ENCODE peak calls at places on chromosomes 4 and X, in four cellular contexts. I is IMR-90, Q is mesendoderm, B is H1. D is an unnamed sample.

GRCh38 chrX:125646195-125646594 is 326.5 kb downstream of the TEX13C start:
- DNase-seq in Q (no peak), B (no peak), I (no peak), D (no peak)

GRCh38 chr4:153573881-153574807 is 108.0 kb downstream of the TMEM131L start:
- DNase-seq in B (no peak), I (peak; percentile 88), Q (peak; percentile 39), D (no peak)

GRCh38 chr4:163540977-163541376 is 46.5 kb downstream of the TMA16 start:
- DNase-seq in I (peak; percentile 95), Q (no peak), B (no peak), D (no peak)

GRCh38 chr4:158799856-158800255 is 31.0 kb downstream of the FNIP2 start:
- DNase-seq in Q (peak; percentile 54), I (no peak), B (no peak), D (no peak)

GRCh38 chrX:137707348-137707747 is 141.4 kb downstream of the ZIC3 start:
- DNase-seq in I (no peak), B (no peak), Q (no peak), D (no peak)

GRCh38 chrX:53089224-53089842 is 4.6 kb upstream of the KANTR start:
- DNase-seq in B (no peak), I (peak; percentile 68), Q (peak; percentile 64), D (no peak)

GRCh38 chrX:131548994-131549393 is 5.1 kb downstream of the OR13H1 start:
- DNase-seq in Q (no peak), B (no peak), I (no peak), D (no peak)

GRCh38 chr4:8216443-8217245 is 17.6 kb downstream of the SH3TC1 start:
- DNase-seq in B (no peak), Q (no peak), I (no peak), D (no peak)

GRCh38 chr4:22686156-22686555 is 6.6 kb upstream of the GBA3 start:
- DNase-seq in Q (no peak), I (no peak), B (no peak), D (no peak)

GRCh38 chrX:103488332-103488731 is 31.0 kb downstream of the RAB40A start:
- DNase-seq in B (no peak), Q (peak; percentile 28), I (no peak), D (no peak)

GRCh38 chr4:15455290-15455689 is 14.4 kb upstream of the CC2D2A start:
- DNase-seq in B (no peak), Q (no peak), I (peak; percentile 50), D (no peak)

GRCh38 chr4:134634301-134634700 is 432.7 kb upstream of the PABPC4L start:
- DNase-seq in B (no peak), I (no peak), Q (no peak), D (no peak)
- H4K8ac ChIP-seq in B (no peak overlapping the region), I (no peak overlapping the region), Q (no peak overlapping the region), D (no peak overlapping the region)

GRCh38 chrX:1741828-1742394 is 127.1 kb downstream of the ASMT start:
- DNase-seq in I (no peak), B (no peak), Q (no peak), D (no peak)
- H4K5ac ChIP-seq in I (no peak overlapping the region), B (no peak overlapping the region), Q (no peak overlapping the region), D (no peak overlapping the region)

GRCh38 chr4:130563891-130564418 is 1468.0 kb downstream of the C4orf33 start:
- DNase-seq in I (no peak), Q (no peak), B (no peak), D (no peak)
- H3K9ac ChIP-seq in I (no peak overlapping the region), Q (no peak overlapping the region), B (no peak overlapping the region), D (no peak overlapping the region)

GRCh38 chr4:88452941-88453340 is 4.0 kb upstream of the HERC5 start:
- DNase-seq in Q (no peak), B (no peak), I (no peak), D (no peak)

GRCh38 chr4:88456757-88457306 is at the start of gene HERC5:
- DNase-seq in Q (peak; percentile 98), B (peak; percentile 90), I (peak; percentile 81), D (peak; percentile 97)

GRCh38 chr4:88458091-88458740 is 1.3 kb downstream of the HERC5 start:
- DNase-seq in Q (no peak), B (no peak), I (no peak), D (no peak)

DNA sequence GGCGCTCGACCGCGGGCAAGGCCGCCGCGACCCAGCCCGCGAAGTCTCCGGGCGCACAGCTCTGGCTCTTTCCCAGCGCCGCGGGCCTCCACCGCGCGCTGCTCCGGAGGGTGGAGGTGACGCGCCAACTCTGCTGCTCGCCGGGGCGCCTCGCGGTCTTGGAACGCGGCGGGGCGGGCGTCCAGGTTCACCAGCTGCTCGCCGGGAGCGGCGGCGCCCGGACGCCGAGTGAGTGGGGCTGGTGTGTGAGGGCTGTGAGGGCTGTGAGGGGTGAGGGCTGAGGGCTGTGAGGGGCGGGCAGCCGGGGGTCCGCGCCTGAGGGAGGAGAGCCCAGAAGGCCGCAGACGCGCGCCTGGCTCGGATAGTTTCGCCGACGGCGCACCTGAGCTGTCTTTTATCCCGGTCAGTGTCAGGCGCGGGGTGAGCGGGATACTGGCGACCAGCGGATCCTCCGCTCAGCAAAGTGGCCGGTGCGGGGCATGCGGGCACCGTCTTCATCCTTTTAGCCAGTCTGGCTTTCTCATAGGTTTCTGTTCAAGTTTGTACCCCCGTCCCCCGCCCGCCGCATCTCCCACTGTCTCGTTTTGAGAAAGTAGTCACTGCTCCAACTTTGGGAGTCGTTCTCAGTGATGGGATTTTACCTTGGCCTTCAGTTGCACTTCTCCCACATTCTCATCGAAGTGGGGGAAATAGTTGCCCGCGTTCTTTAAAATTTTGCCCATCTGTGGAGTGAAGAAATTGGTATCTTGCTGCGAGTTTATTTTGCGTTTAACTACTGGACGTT is 580 bp downstream of the HERC5 start:
- DNase-seq in I (no peak), B (no peak), Q (peak; percentile 57), D (peak; percentile 64)
- H4K8ac ChIP-seq in I (no peak overlapping the region), B (peak overlapping the region; percentile 86), Q (no peak overlapping the region), D (no peak overlapping the region)

GRCh38 chr4:66750273-66750672 is 795.0 kb downstream of the CENPC start:
- DNase-seq in I (no peak), Q (no peak), B (no peak), D (no peak)
- H4K5ac ChIP-seq in I (no peak overlapping the region), Q (no peak overlapping the region), B (no peak overlapping the region), D (no peak overlapping the region)

GRCh38 chr4:6943870-6944195 is 34.2 kb downstream of the TBC1D14 start:
- DNase-seq in I (no peak), B (no peak), Q (no peak), D (no peak)

GRCh38 chr4:6941796-6942195 is 32.2 kb downstream of the TBC1D14 start:
- DNase-seq in B (no peak), Q (no peak), I (no peak), D (no peak)

GRCh38 chr4:6942238-6942800 is 32.7 kb downstream of the TBC1D14 start:
- DNase-seq in B (no peak), I (peak; percentile 98), Q (peak; percentile 49), D (no peak)

GRCh38 chr4:6944311-6945051 is 34.9 kb downstream of the TBC1D14 start:
- DNase-seq in Q (no peak), B (no peak), I (no peak), D (no peak)

DNA sequence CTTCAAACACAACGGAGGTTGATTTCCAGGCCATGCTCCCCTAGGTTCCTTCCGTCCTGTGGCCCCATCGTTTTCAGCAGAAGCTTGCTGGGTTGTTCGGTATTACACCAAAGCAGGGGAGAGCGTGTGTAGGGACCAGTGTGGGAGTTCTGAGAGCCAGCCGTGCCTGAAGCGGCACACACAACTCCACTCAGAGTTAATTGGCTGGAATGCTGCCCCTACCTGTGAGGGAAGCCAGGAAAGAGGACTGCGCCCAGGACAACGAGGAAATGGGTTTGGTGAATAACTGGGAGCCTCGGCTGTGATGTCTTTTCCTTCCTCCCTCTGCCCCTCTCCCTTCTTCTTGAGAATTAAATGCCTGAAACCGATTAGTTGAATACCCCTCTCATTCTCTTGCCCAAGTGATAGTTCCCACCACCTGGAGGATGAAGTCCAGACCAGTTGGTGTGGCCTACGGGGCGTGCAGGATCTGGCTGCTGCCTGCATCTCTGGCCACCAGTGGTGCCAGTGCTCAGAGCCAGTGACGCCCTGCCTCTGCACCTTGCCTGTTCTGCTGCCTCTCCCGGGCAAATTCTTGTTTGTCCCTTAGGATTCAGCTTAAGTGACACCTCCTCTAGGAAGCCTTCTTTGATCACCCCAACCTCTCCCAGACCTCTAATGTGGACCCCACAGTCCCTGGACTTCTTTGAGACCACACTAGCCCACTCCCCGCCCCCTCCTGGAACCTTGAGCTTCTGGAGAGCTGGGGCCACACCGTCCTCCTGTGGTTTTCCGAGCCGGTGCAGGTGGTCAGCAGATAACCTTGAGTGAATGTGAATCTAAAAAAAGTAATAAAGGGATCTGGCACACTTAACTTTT is 33.6 kb downstream of the TBC1D14 start:
- DNase-seq in B (no peak), I (no peak), Q (peak; percentile 65), D (no peak)
- H3K9ac ChIP-seq in B (no peak overlapping the region), I (peak overlapping the region; percentile 72), Q (peak overlapping the region; percentile 4), D (no peak overlapping the region)

GRCh38 chr4:3494501-3494900 is 31.4 kb downstream of the DOK7 start:
- DNase-seq in B (no peak), Q (no peak), I (no peak), D (no peak)

GRCh38 chr4:3495341-3495975 is 32.4 kb downstream of the DOK7 start:
- DNase-seq in Q (no peak), I (no peak), B (no peak), D (no peak)

GRCh38 chr4:3491681-3492405 is 28.7 kb downstream of the DOK7 start:
- DNase-seq in Q (peak; percentile 56), I (peak; percentile 55), B (no peak), D (no peak)

GRCh38 chr4:3493720-3494492 is 30.8 kb downstream of the DOK7 start:
- DNase-seq in B (no peak), I (no peak), Q (peak; percentile 22), D (no peak)

DNA sequence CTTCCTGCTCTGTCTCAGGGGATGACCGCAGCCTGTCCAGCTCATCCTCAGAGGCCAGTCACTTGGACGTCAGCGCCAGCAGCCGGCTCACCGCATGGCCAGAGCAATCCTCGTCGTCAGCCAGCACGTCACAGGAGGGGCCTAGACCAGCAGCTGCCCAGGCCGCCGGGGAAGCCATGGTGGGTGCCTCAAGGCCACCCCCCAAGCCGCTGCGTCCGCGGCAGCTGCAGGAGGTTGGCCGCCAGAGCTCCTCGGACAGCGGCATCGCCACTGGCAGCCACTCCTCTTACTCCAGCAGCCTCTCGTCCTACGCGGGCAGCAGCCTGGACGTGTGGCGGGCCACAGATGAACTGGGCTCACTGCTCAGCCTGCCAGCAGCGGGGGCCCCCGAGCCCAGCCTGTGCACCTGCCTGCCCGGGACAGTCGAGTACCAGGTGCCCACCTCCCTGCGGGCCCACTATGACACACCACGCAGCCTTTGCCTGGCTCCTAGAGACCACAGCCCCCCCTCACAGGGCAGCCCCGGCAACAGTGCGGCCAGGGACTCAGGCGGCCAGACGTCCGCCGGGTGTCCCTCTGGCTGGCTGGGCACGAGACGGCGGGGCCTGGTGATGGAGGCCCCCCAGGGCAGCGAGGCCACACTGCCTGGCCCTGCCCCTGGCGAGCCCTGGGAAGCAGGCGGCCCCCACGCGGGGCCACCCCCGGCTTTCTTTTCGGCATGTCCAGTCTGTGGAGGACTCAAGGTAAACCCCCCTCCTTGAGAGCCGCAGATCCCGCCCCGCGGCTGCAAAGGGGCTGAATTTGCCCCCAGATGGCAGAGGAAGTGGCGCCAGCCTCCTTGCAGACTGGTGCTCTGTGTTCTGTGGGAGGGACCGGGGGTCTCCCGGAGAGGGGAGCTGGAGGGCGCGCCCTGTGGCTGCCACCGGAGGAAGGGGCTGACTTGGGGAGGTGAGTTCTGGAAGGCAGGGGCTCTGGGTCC is 29.9 kb downstream of the DOK7 start:
- DNase-seq in I (peak; percentile 52), Q (no peak), B (no peak), D (no peak)
- H4K8ac ChIP-seq in I (no peak overlapping the region), Q (no peak overlapping the region), B (no peak overlapping the region), D (no peak overlapping the region)

GRCh38 chr4:155433636-155434360 is 57.0 kb upstream of the MAP9 start:
- DNase-seq in Q (no peak), B (no peak), I (peak; percentile 74), D (no peak)
- H4K5ac ChIP-seq in Q (no peak overlapping the region), B (no peak overlapping the region), I (no peak overlapping the region), D (no peak overlapping the region)

D was measured in H9.